ENCODE peak calls at places on chromosomes 7 and 10, in seven cellular contexts. Z is RPMI8226; N is activated CD8-positive, alpha-beta memory T cell treated with anti-CD3 and anti-CD28 coated beads, Interleukin-2, amount 50 U/mL, for 4 hours; K is WTC11; Q is brain microvascular endothelial cell; A is RCC 7860; V is HT1080. G is an unnamed sample.
A peak's percentile ranks its signal among the peaks of the same experiment; 100 is the strongest.

GRCh38 chr7:41316410-41316809 is 386.5 kb downstream of the INHBA start:
- DNase-seq in V (no peak), K (no peak), Z (no peak), A (no peak), N (no peak), Q (peak; percentile 6), G (no peak)

GRCh38 chr10:128211953-128212727 is 85.9 kb upstream of the MKI67 start:
- DNase-seq in Q (peak; percentile 50), K (peak; percentile 91), A (peak; percentile 47), V (peak; percentile 67), N (peak; percentile 84), Z (peak; percentile 82), G (peak; percentile 87)

GRCh38 chr10:129464251-129464650 is 2.8 kb upstream of the MGMT start:
- DNase-seq in V (no peak), Z (no peak), Q (no peak), N (no peak), A (no peak), K (no peak), G (no peak)

GRCh38 chr10:4279649-4280048 is 494.6 kb upstream of the KLF6 start:
- DNase-seq in N (no peak), V (no peak), K (no peak), A (no peak), Z (no peak), Q (no peak), G (no peak)

GRCh38 chr10:86077871-86078638 is 288.5 kb downstream of the GRID1 start:
- DNase-seq in Q (no peak), V (no peak), N (no peak), K (no peak), A (no peak), Z (no peak), G (no peak)

GRCh38 chr10:89845541-89846275 is 144.3 kb downstream of the KIF20B start:
- DNase-seq in A (no peak), K (no peak), Z (no peak), N (no peak), V (peak; percentile 82), Q (peak; percentile 40), G (no peak)

GRCh38 chr10:114103286-114103685 is 59.6 kb downstream of the ADRB1 start:
- DNase-seq in A (peak; percentile 49), Z (peak; percentile 27), N (no peak), Q (peak; percentile 42), K (no peak), V (peak; percentile 63), G (peak; percentile 73)

GRCh38 chr7:52500796-52501195 is 534.6 kb upstream of the POM121L12 start:
- DNase-seq in N (no peak), Z (no peak), Q (no peak), K (no peak), A (no peak), V (peak; percentile 43), G (peak; percentile 59)

GRCh38 chr10:117429644-117430043 is 54.4 kb upstream of the PDZD8 start:
- DNase-seq in N (no peak), K (no peak), Q (no peak), A (no peak), Z (peak; percentile 8), V (no peak), G (no peak)

GRCh38 chr7:151008511-151009323 is 15.6 kb downstream of the ATG9B start:
- DNase-seq in V (peak; percentile 91), Q (no peak), K (peak; percentile 95), A (no peak), N (peak; percentile 80), Z (peak; percentile 83), G (peak; percentile 44)

GRCh38 chr7:70193514-70193913 is 595.2 kb downstream of the AUTS2 start:
- DNase-seq in K (no peak), Z (no peak), Q (no peak), V (peak; percentile 5), N (no peak), A (peak; percentile 12), G (peak; percentile 17)

GRCh38 chr10:102644066-102644645 is at the start of gene TRIM8:
- DNase-seq in V (no peak), A (peak; percentile 35), Q (no peak), N (peak; percentile 62), K (peak; percentile 54), Z (peak; percentile 66), G (peak; percentile 51)

GRCh38 chr7:71484381-71484780 is 352.4 kb downstream of the GALNT17 start:
- DNase-seq in V (no peak), K (no peak), N (no peak), Z (no peak), Q (peak; percentile 67), A (no peak), G (no peak)

GRCh38 chr10:75344170-75344569 is 57.4 kb downstream of the ZNF503 start:
- DNase-seq in Z (no peak), N (no peak), K (no peak), A (no peak), Q (no peak), V (no peak), G (no peak)

GRCh38 chr7:39465055-39465929 is 100.9 kb upstream of the YAE1 start:
- DNase-seq in A (peak; percentile 52), Z (peak; percentile 78), K (peak; percentile 58), N (no peak), V (peak; percentile 36), Q (peak; percentile 60), G (peak; percentile 85)

GRCh38 chr10:32095116-32095733 is 39.0 kb upstream of the KIF5B start:
- DNase-seq in V (peak; percentile 4), Z (no peak), A (no peak), K (no peak), N (no peak), Q (no peak), G (no peak)

GRCh38 chr7:11192506-11192905 is 218.8 kb downstream of the PHF14 start:
- DNase-seq in N (no peak), K (no peak), V (peak; percentile 58), Q (peak; percentile 33), Z (no peak), A (no peak), G (no peak)

GRCh38 chr7:17679427-17679826 is 260.9 kb downstream of the SNX13 start:
- DNase-seq in Z (no peak), N (no peak), V (no peak), K (no peak), A (peak; percentile 34), Q (peak; percentile 50), G (peak; percentile 74)

GRCh38 chr10:128047991-128048826 is 78.0 kb downstream of the MKI67 start:
- DNase-seq in N (no peak), Q (peak; percentile 55), A (no peak), Z (no peak), V (peak; percentile 84), K (no peak), G (no peak)

GRCh38 chr10:24207781-24208611 is 942 bp upstream of the KIAA1217 start:
- DNase-seq in A (no peak), Z (peak; percentile 4), K (no peak), N (no peak), Q (no peak), V (peak; percentile 2), G (no peak)

GRCh38 chr7:100825215-100825671 is 2.1 kb downstream of the EPHB4 start:
- DNase-seq in Q (no peak), A (no peak), N (no peak), K (no peak), V (no peak), Z (no peak), G (no peak)

GRCh38 chr10:113865896-113866295 is 11.4 kb downstream of the NHLRC2 start:
- DNase-seq in Z (no peak), Q (no peak), N (no peak), V (no peak), A (no peak), K (no peak), G (no peak)

GRCh38 chr7:77910124-77910523 is 111.6 kb downstream of the PHTF2 start:
- DNase-seq in V (no peak), N (no peak), Q (no peak), A (no peak), Z (no peak), K (no peak), G (peak; percentile 24)

GRCh38 chr10:103676058-103676785 is 179.2 kb downstream of the SH3PXD2A start:
- DNase-seq in Z (no peak), V (no peak), Q (peak; percentile 17), K (no peak), A (no peak), N (no peak), G (no peak)

GRCh38 chr10:78353636-78354035 is 320.0 kb downstream of the RPS24 start:
- DNase-seq in V (no peak), Q (no peak), K (no peak), A (no peak), Z (no peak), N (no peak), G (no peak)

GRCh38 chr10:92760609-92761008 is 70.9 kb downstream of the HHEX start:
- DNase-seq in Z (peak; percentile 48), A (no peak), Q (peak; percentile 30), V (peak; percentile 72), K (no peak), N (no peak), G (no peak)

GRCh38 chr10:125123363-125124113 is 36.8 kb downstream of the CTBP2 start:
- DNase-seq in Q (peak; percentile 87), Z (peak; percentile 61), K (no peak), N (no peak), A (peak; percentile 81), V (peak; percentile 92), G (peak; percentile 79)

GRCh38 chr10:49488056-49488455 is 50.9 kb downstream of the ERCC6 start:
- DNase-seq in Z (no peak), K (no peak), N (no peak), Q (no peak), A (no peak), V (no peak), G (no peak)

GRCh38 chr10:102409604-102410426 is 8.8 kb downstream of the PSD start:
- DNase-seq in Z (no peak), N (no peak), Q (no peak), A (no peak), V (no peak), K (peak; percentile 40), G (no peak)

GRCh38 chr7:82288769-82289535 is 154.6 kb downstream of the CACNA2D1 start:
- DNase-seq in Z (no peak), Q (peak; percentile 40), V (no peak), A (no peak), K (no peak), N (no peak), G (no peak)

GRCh38 chr7:135299245-135299644 is 65.6 kb downstream of the STRA8 start:
- DNase-seq in N (no peak), V (no peak), K (no peak), Q (no peak), A (no peak), Z (no peak), G (no peak)

GRCh38 chr7:79434867-79435266 is 18.6 kb downstream of the MAGI2 start:
- DNase-seq in Z (no peak), K (no peak), A (peak; percentile 68), N (no peak), Q (peak; percentile 24), V (no peak), G (peak; percentile 14)

GRCh38 chr7:151631968-151632749 is 112.5 kb upstream of the RHEB start:
- DNase-seq in Q (peak; percentile 51), K (peak; percentile 82), Z (peak; percentile 94), V (peak; percentile 71), N (peak; percentile 93), A (peak; percentile 74), G (peak; percentile 83)

GRCh38 chr10:71486465-71487114 is 89.9 kb downstream of the CDH23 start:
- DNase-seq in N (peak; percentile 22), A (peak; percentile 15), K (peak; percentile 90), Q (peak; percentile 58), Z (peak; percentile 52), V (no peak), G (peak; percentile 51)

GRCh38 chr7:54349259-54349658 is 192.9 kb upstream of the VSTM2A start:
- DNase-seq in Q (no peak), N (no peak), K (no peak), A (peak; percentile 27), Z (no peak), V (peak; percentile 73), G (no peak)

GRCh38 chr7:24926623-24927539 is 53.1 kb downstream of the OSBPL3 start:
- DNase-seq in K (no peak), Z (no peak), A (no peak), Q (peak; percentile 36), V (no peak), N (no peak), G (no peak)

GRCh38 chr10:31972519-31973041 is 43.9 kb upstream of the ARHGAP12 start:
- DNase-seq in V (no peak), N (no peak), K (no peak), Z (no peak), Q (no peak), A (no peak), G (no peak)